ENCODE peak calls at places on chromosomes 13 and 19, in four cellular contexts. I is SK-N-SH, T is K562, L is H1. O is an unnamed sample.

GRCh38 chr13:44679602-44680001 is 103.5 kb upstream of the TSC22D1 start:
- DNase-seq in I (no peak), L (no peak), T (no peak), O (no peak)

GRCh38 chr13:57627663-57628062 is 3.9 kb upstream of the PCDH17 start:
- DNase-seq in T (peak; percentile 15), L (no peak), I (peak; percentile 51), O (peak; percentile 20)

GRCh38 chr19:46614114-46614701 is 10.7 kb downstream of the PTGIR start:
- DNase-seq in T (peak; percentile 86), I (peak; percentile 91), L (peak; percentile 58), O (peak; percentile 97)

GRCh38 chr13:87123987-87124784 is 547.0 kb upstream of the SLITRK5 start:
- DNase-seq in I (no peak), L (peak; percentile 19), T (peak; percentile 1), O (peak; percentile 1)

GRCh38 chr13:51731759-51732158 is 72.2 kb downstream of the DHRS12 start:
- DNase-seq in I (no peak), T (no peak), L (no peak), O (peak; percentile 4)

GRCh38 chr19:48390188-48391099 is 907 bp downstream of the KDELR1 start:
- DNase-seq in I (peak; percentile 84), T (peak; percentile 79), L (no peak), O (peak; percentile 64)

GRCh38 chr19:10748924-10749434 is 31.1 kb downstream of the DNM2 start:
- DNase-seq in L (no peak), T (peak; percentile 77), I (peak; percentile 79), O (peak; percentile 51)

GRCh38 chr19:51513968-51514367 is 12.4 kb upstream of the SIGLEC12 start:
- DNase-seq in I (no peak), T (no peak), L (no peak), O (no peak)

GRCh38 chr13:23707674-23708073 is 137.5 kb downstream of the TNFRSF19 start:
- DNase-seq in I (no peak), T (no peak), L (no peak), O (peak; percentile 24)

GRCh38 chr13:65387743-65388347 is 1842.3 kb downstream of the PCDH9 start:
- DNase-seq in L (no peak), T (no peak), I (no peak), O (peak; percentile 1)

GRCh38 chr19:54478677-54479266 is 5.7 kb upstream of the CDC42EP5 start:
- DNase-seq in I (peak; percentile 57), L (no peak), T (peak; percentile 50), O (no peak)

GRCh38 chr19:45423589-45424190 is at the start of gene ERCC1:
- DNase-seq in I (peak; percentile 98), T (peak; percentile 99), L (peak; percentile 98), O (peak; percentile 98)

GRCh38 chr19:19433666-19434213 is 28.3 kb downstream of the GATAD2A start:
- DNase-seq in T (no peak), L (no peak), I (no peak), O (no peak)

GRCh38 chr19:11091343-11092153 is 2.3 kb downstream of the LDLR start:
- DNase-seq in L (no peak), I (no peak), T (no peak), O (peak; percentile 50)

GRCh38 chr13:112885782-112886268 is 83.2 kb upstream of the MCF2L start:
- DNase-seq in L (peak; percentile 71), T (peak; percentile 55), I (peak; percentile 96), O (peak; percentile 61)

GRCh38 chr19:46478356-46478986 is 7.1 kb upstream of the PNMA8A start:
- DNase-seq in L (no peak), I (peak; percentile 66), T (peak; percentile 50), O (no peak)

GRCh38 chr13:107254392-107254791 is 686.5 kb upstream of the ARGLU1 start:
- DNase-seq in I (no peak), L (no peak), T (no peak), O (no peak)

GRCh38 chr19:33641261-33641660 is 19.5 kb downstream of the CHST8 start:
- DNase-seq in T (no peak), I (no peak), L (no peak), O (no peak)

GRCh38 chr19:42325308-42325895 is at the start of gene MEGF8:
- DNase-seq in L (peak; percentile 98), I (peak; percentile 98), T (peak; percentile 98), O (peak; percentile 100)
- H3K27ac ChIP-seq in L (no peak within 1 kb of the TSS), I (peak within 1 kb of the TSS; percentile 69), T (peak within 1 kb of the TSS; percentile 72), O (peak within 1 kb of the TSS; percentile 90)

GRCh38 chr13:96491103-96491502 is 401.2 kb downstream of the HS6ST3 start:
- DNase-seq in T (no peak), I (no peak), L (no peak), O (no peak)

GRCh38 chr13:96490590-96490989 is 400.7 kb downstream of the HS6ST3 start:
- DNase-seq in L (no peak), I (no peak), T (no peak), O (no peak)

DNA sequence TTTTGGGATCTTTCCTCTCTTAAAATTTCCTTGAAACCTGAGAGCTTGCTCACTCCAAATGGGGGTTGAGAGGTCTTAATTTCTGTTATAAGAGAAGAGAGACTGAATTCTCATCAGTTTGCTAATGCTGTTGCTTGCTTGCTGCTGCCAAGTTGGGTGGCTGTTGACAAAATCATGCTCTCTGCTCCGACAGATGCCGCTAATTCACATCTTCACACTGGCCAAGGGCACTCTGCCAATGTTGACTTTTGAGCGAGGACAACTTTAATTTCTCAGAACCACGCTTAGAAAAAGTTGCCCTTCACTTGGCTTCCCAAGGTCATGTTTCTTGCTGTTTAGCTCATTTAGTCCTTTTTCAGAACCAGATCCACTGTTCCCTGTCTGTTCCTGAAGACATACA is 402.9 kb downstream of the HS6ST3 start:
- DNase-seq in I (no peak), L (no peak), T (no peak), O (no peak)
- TF ChIP-seq RFX5 in I (no peak), L (no peak), T (no peak), O (no peak)

DNA sequence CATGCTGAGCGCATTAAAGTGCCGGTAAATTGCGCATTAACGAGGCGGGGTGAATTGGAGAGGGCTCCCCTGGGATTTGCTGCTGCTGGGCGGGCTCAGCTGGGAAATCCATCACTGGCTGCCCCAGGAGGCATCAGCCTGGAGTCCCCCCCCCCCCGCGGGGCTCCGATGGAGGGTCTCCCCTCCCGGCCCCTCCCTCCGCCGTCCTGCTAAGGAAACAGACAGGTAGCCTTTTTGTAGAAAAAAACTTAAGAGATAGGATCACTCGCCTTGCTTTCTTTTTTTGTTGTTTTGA is 6.8 kb downstream of the TLE6 start:
- DNase-seq in I (no peak), L (no peak), T (no peak), O (no peak)
- TF ChIP-seq EP300 in I (no peak), L (no peak), T (no peak), O (no peak)

DNA sequence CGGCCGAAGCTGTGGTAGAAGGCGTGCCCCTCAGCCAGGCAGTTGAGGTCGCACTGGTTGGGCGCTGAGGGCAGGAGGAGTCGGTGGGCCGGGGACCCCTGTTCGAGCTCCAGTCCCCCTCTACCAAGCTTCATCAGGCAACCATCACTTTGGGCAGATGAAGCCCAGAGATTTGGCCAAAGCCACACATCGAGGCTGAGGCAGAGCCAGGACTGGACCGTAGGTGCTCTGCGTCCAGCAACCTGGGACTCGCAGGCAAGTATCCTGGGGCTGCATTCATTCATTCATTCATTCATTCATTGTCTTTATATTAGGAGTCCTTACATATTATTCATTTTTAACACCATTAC is 4.3 kb downstream of the ADAMTSL5 start:
- DNase-seq in L (no peak), I (no peak), T (no peak), O (no peak)
- H3K27ac ChIP-seq in L (no peak overlapping the region), I (no peak overlapping the region), T (no peak overlapping the region), O (peak overlapping the region; percentile 88)

GRCh38 chr13:48962281-48962680 is 13.4 kb upstream of the FNDC3A start:
- DNase-seq in I (no peak), L (no peak), T (no peak), O (no peak)
- TF ChIP-seq RFX5 in I (no peak), L (no peak), T (no peak), O (no peak)

DNA sequence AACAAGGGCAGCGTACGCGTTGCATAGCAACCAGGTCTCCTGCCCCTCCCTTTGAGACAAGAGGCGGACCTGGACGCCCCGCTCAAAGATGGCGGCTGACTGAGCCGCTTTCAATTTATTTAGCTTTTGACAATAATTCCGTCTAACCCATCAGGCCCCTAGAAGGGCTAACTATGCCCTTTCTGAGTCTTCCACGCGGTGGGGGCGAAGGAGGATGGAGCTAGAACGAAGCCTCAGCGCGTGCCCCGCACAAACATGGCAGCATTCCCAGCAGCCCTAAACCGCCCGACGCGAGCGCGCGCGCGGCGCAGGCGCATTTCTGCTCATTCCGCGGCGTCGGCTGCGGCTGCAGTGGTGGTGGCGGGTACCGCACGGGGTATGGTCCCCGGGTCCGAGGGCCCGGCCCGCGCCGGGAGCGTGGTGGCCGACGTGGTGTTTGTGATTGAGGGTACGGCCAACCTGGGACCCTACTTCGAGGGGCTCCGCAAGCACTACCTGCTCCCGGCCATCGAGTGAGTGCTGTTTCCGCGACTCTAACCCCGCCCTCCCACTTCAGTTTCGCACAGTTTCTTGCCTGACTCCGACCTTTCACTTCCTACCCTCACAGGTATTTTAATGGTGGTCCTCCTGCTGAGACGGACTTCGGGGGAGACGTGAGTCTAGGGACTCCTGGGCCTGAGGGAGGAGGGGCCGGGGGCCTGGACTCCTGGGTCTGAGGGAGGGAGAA is at the start of gene MED25:
- DNase-seq in I (peak; percentile 95), L (no peak), T (peak; percentile 89), O (peak; percentile 90)
- TF ChIP-seq EP300 in I (no peak), L (no peak), T (no peak), O (no peak)

GRCh38 chr19:30227071-30227621 is 145.0 kb upstream of the ZNF536 start:
- DNase-seq in L (no peak), I (no peak), T (no peak), O (peak; percentile 48)
- H3K27ac ChIP-seq in L (no peak overlapping the region), I (no peak overlapping the region), T (no peak overlapping the region), O (peak overlapping the region; percentile 48)

GRCh38 chr13:102584423-102584822 is 12.4 kb upstream of the TPP2 start:
- DNase-seq in I (no peak), L (no peak), T (no peak), O (no peak)
- TF ChIP-seq RFX5 in I (no peak), L (no peak), T (no peak), O (no peak)

DNA sequence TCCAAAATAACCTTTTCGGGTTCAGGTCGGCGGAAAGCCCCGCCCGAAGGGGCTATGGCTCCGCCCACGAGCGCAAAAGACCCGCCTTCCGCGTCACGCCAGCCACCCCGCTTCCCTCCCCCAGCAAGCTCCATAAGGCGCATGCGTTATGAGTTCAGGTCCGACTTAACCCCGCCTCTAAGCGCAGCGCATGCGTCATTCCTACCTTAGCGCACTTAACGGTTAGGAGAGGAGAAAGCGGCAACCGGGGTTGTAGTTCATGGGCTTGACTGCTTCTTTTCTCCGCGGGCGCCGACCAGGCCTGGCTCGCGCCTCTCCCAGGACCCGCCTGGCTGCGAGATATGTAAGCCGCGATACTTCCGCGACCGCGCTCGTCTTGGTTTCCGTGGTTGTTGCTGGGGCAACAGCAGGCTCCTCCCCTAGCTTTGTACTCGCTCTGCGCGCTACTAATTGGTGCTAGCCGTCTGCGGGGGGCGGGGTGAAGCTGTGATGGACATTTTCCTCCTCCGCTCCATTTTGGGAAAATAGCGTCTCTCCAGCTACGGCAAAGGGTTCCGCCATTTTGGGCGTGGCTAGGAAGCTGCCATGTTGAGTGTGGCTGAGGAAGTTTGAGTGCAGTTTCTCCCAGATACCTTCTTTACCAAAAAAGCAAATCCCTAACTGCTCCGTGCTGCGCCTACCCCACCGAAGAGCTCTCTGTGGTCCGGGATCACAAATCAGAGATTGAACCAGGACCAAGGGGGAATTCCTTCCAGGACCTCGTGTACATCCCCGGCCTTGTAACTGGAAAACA is at the start of gene B9D2:
- DNase-seq in I (peak; percentile 97), T (peak; percentile 99), L (peak; percentile 93), O (peak; percentile 100)
- TF ChIP-seq EP300 in I (no peak), T (no peak), L (no peak), O (no peak)

O was measured in A549.